ENCODE peak calls at places on chromosomes 16 and 17, in four cellular contexts. C is SK-N-SH, A is K562, K is GM12878. M is an unnamed sample.

GRCh38 chr16:55048745-55049144 is 118.1 kb downstream of the IRX5 start:
- DNase-seq in C (no peak), A (no peak), K (no peak), M (no peak)

GRCh38 chr17:27558842-27559505 is 72.0 kb upstream of the LGALS9 start:
- DNase-seq in C (no peak), A (no peak), K (no peak), M (no peak)

GRCh38 chr17:81183316-81183715 is 17.3 kb upstream of the AATK start:
- DNase-seq in C (no peak), A (no peak), K (no peak), M (no peak)

GRCh38 chr17:49850772-49851386 is 3.0 kb upstream of the TAC4 start:
- DNase-seq in C (peak; percentile 86), A (no peak), K (no peak), M (no peak)

GRCh38 chr17:1787301-1787902 is 25.5 kb downstream of the SERPINF1 start:
- DNase-seq in C (peak; percentile 52), A (no peak), K (no peak), M (no peak)

GRCh38 chr17:63848834-63849689 is 6.6 kb upstream of the SMARCD2 start:
- DNase-seq in C (peak; percentile 66), A (peak; percentile 94), K (peak; percentile 72), M (no peak)

GRCh38 chr16:11914210-11914758 is 1.5 kb downstream of the GSPT1 start:
- DNase-seq in C (no peak), A (no peak), K (no peak), M (no peak)

GRCh38 chr16:70331588-70332358 is 14.9 kb upstream of the DDX19A start:
- DNase-seq in C (no peak), A (no peak), K (no peak), M (no peak)

GRCh38 chr17:60292697-60293096 is 99.2 kb downstream of the USP32 start:
- DNase-seq in C (no peak), A (no peak), K (no peak), M (no peak)

GRCh38 chr16:22847100-22847499 is 33.1 kb downstream of the HS3ST2 start:
- DNase-seq in C (no peak), A (no peak), K (no peak), M (no peak)

DNA sequence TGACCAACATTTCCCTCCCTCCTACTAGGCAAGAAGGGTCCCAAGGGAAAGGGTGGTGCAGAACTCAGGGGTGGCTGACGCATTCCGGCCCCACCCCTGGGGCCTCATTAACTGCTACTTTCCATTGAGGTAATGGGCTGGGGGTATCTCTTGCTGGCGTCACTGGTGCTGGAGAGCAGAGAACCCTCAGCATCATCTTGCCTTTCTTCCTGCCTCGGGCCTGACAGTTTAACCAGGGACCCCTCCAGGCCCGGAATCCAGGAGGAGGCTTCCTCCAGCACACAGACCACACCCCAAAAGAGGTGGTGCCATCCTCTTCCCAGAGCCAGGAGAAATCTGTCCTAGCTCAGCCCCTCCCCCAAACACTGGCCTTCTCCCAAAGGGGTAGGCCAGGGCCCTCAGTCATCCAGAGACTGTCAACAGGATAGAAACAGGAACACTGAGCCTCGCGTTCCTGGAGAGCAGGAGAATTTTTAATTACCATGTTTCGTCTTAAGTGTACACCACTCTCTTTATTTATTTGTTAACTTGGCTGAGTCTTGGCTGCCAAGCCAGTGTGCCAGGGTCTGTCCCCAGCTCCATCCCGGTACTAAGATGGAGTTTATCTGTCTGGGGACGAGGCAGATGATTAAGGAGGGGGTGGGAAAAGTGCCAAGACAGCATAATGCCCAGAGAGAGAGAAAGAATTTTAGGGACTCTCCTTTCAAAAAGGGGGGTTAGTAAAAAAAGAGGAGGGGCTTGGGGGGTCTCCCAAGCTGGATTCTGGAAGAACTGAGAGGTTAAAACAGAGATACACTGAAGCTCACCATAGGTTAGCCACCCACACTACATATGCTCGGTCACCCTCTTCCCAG is 5.1 kb downstream of the ETV4 start:
- DNase-seq in C (no peak), A (no peak), K (no peak), M (no peak)
- TF ChIP-seq JUND in C (no peak), A (no peak), K (no peak), M (no peak)

GRCh38 chr17:74481621-74482020 is 15.2 kb downstream of the CD300A start:
- DNase-seq in C (no peak), A (no peak), K (no peak), M (no peak)

GRCh38 chr17:74480290-74480689 is 13.9 kb downstream of the CD300A start:
- DNase-seq in C (peak; percentile 36), A (no peak), K (no peak), M (no peak)

GRCh38 chr17:74485841-74486240 is 19.4 kb downstream of the CD300A start:
- DNase-seq in C (no peak), A (peak; percentile 2), K (no peak), M (no peak)

GRCh38 chr17:74484066-74484465 is 17.6 kb downstream of the CD300A start:
- DNase-seq in C (peak; percentile 16), A (no peak), K (no peak), M (no peak)

GRCh38 chr17:74485012-74485743 is 18.7 kb downstream of the CD300A start:
- DNase-seq in C (no peak), A (no peak), K (no peak), M (no peak)
- TF ChIP-seq JUND in C (no peak), A (no peak), K (no peak), M (no peak)

GRCh38 chr16:86984286-86984685 is 332.9 kb downstream of the C16orf95 start:
- DNase-seq in C (no peak), A (no peak), K (no peak), M (no peak)

GRCh38 chr16:86986136-86986535 is 331.1 kb downstream of the C16orf95 start:
- DNase-seq in C (no peak), A (no peak), K (no peak), M (no peak)

GRCh38 chr16:86986809-86987487 is 330.2 kb downstream of the C16orf95 start:
- DNase-seq in C (no peak), A (no peak), K (no peak), M (peak; percentile 13)

GRCh38 chr16:86984975-86985655 is 332.1 kb downstream of the C16orf95 start:
- DNase-seq in C (no peak), A (no peak), K (no peak), M (no peak)

GRCh38 chr16:86985656-86986030 is 331.5 kb downstream of the C16orf95 start:
- DNase-seq in C (no peak), A (no peak), K (no peak), M (no peak)
- TF ChIP-seq JUND in C (no peak), A (no peak), K (no peak), M (no peak)

GRCh38 chr17:68511254-68511670 is 968 bp upstream of the PRKAR1A start:
- DNase-seq in C (no peak), A (no peak), K (no peak), M (no peak)

GRCh38 chr17:68513932-68514331 is 1.7 kb downstream of the PRKAR1A start:
- DNase-seq in C (no peak), A (no peak), K (no peak), M (no peak)

GRCh38 chr17:68512967-68513474 is 791 bp downstream of the PRKAR1A start:
- DNase-seq in C (peak; percentile 41), A (no peak), K (no peak), M (peak; percentile 44)

GRCh38 chr17:68512247-68512966 is at the start of gene PRKAR1A:
- DNase-seq in C (peak; percentile 98), A (peak; percentile 95), K (peak; percentile 72), M (peak; percentile 98)

DNA sequence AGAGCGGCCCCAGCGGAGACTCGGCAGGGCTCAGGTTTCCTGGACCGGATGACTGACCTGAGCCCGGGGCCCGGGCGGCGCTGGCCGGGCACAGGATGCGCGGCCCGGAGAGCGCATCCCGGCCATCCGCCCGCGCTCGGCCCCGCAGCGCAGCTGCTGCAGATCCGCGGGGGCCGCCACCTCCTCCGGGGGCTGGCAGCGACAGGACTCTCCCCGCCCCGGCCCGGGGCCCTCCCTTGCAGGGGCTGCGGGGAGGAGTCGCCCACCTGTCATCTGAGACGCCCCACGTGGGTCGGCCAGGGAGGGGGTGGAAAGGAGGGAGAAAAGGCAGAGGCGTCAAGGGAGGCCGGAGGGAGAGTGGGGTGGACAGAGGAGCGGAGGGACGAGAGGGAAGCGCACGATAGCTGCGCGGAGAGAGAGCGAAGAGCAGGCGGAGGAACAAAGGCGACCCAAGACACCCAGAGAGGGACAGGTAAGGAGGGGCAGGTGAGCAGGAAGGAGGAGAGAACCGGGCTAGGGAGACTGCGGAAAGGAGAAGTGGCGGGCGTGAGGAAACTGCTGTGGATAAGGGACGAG is 471 bp upstream of the PRKAR1A start:
- DNase-seq in C (peak; percentile 93), A (peak; percentile 78), K (no peak), M (peak; percentile 87)
- TF ChIP-seq JUND in C (no peak), A (no peak), K (no peak), M (no peak)

DNA sequence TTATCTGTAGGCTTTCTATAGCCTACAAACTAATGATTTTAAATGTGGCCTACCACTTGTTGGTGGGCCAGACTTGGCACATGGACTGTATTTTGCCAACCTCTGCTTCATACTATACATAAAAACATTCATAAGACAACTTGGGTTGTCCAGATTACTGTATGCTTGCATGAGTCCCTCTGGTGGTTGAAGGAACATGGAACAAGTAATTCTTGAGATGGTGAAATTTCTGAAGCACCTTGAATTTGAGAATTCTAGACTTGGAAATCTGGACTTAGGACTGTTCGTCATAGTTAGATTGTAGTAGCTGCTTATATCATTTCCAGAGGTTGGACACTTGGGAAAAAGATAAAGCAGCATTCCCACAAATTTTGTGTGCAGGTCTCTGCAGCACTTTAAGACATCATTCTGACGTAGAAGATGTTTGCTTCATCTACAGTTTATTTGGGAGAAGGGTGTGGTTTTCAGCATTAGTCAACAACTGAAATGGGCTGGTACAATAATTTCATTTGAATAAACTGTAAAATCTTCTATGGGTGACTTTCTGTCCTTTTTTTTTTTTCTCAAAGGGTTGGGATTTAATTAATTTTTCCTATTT is 31.2 kb downstream of the NFATC3 start:
- DNase-seq in C (no peak), A (peak; percentile 26), K (no peak), M (peak; percentile 51)
- TF ChIP-seq JUND in C (no peak), A (no peak), K (no peak), M (no peak)